ENCODE peak calls at places on chromosomes 6 and 20, in ten cellular contexts. Y, X, B, T, M, W, A, K, I and S are unnamed samples.

GRCh38 chr6:31037692-31038091 is 27.4 kb downstream of the MUC22 start:
- DNase-seq in A (no peak), T (no peak), Y (no peak), B (peak; percentile 47), K (no peak), M (peak; percentile 22), W (no peak), I (no peak), X (peak; percentile 58), S (no peak)

GRCh38 chr6:123986938-123987337 is 183.3 kb downstream of the NKAIN2 start:
- DNase-seq in B (no peak), A (no peak), X (no peak), W (no peak), T (no peak), K (no peak), Y (no peak), I (no peak), M (no peak), S (no peak)

GRCh38 chr20:44495802-44496481 is 20.3 kb downstream of the TTPAL start:
- DNase-seq in B (peak; percentile 92), X (peak; percentile 99), Y (no peak), W (no peak), T (no peak), A (no peak), I (peak; percentile 30), K (no peak), M (peak; percentile 90), S (no peak)

GRCh38 chr20:49891486-49891885 is 23.8 kb downstream of the SPATA2 start:
- DNase-seq in M (no peak), A (no peak), I (no peak), K (no peak), X (no peak), W (no peak), B (no peak), T (no peak), Y (no peak), S (no peak)

GRCh38 chr20:49582413-49583334 is 14.7 kb upstream of the PTGIS start:
- DNase-seq in W (no peak), I (no peak), X (no peak), A (no peak), T (no peak), B (no peak), Y (no peak), K (no peak), M (no peak), S (no peak)

GRCh38 chr6:139744891-139745290 is 370.4 kb upstream of the CITED2 start:
- DNase-seq in X (no peak), B (no peak), Y (no peak), K (no peak), T (no peak), M (no peak), A (no peak), I (no peak), W (no peak), S (no peak)

GRCh38 chr6:89197141-89197540 is 20.0 kb downstream of the GABRR1 start:
- DNase-seq in T (no peak), X (no peak), M (no peak), B (no peak), A (no peak), Y (no peak), I (no peak), K (no peak), W (no peak), S (no peak)

GRCh38 chr20:42097741-42098140 is 479.6 kb upstream of the CHD6 start:
- DNase-seq in M (no peak), Y (no peak), W (no peak), K (no peak), B (no peak), T (no peak), I (no peak), X (no peak), A (no peak), S (no peak)

GRCh38 chr6:41921712-41921998 is 356 bp downstream of the BYSL start:
- DNase-seq in Y (no peak), T (no peak), X (no peak), M (no peak), W (no peak), I (no peak), B (no peak), K (peak; percentile 42), A (no peak), S (no peak)

GRCh38 chr20:50429412-50429811 is 80.8 kb upstream of the PTPN1 start:
- DNase-seq in X (no peak), I (no peak), B (no peak), Y (no peak), A (no peak), K (no peak), W (no peak), M (no peak), T (no peak), S (no peak)

GRCh38 chr6:26550250-26550993 is 12.3 kb downstream of the HMGN4 start:
- DNase-seq in B (peak; percentile 74), X (no peak), M (no peak), Y (no peak), T (peak; percentile 96), I (no peak), A (peak; percentile 76), K (peak; percentile 80), W (peak; percentile 73), S (peak; percentile 58)

GRCh38 chr6:113328886-113329381 is 528.2 kb upstream of the MARCKS start:
- DNase-seq in X (no peak), B (no peak), T (no peak), M (no peak), A (no peak), I (no peak), W (no peak), K (no peak), Y (no peak), S (no peak)

GRCh38 chr6:113172531-113172966 is 684.6 kb upstream of the MARCKS start:
- DNase-seq in W (no peak), X (no peak), B (peak; percentile 7), I (no peak), M (no peak), T (no peak), A (peak; percentile 22), Y (no peak), K (peak; percentile 59), S (peak; percentile 84)

GRCh38 chr20:58081842-58082241 is 146.6 kb downstream of the ANKRD60 start:
- DNase-seq in A (no peak), W (no peak), B (no peak), M (peak; percentile 77), T (no peak), Y (no peak), X (peak; percentile 75), K (no peak), I (no peak), S (no peak)

GRCh38 chr6:42428326-42429041 is 23.2 kb downstream of the TRERF1 start:
- DNase-seq in K (no peak), X (no peak), W (peak; percentile 64), A (peak; percentile 55), M (no peak), T (no peak), I (no peak), B (no peak), Y (peak; percentile 62), S (no peak)

GRCh38 chr20:48730977-48731376 is 96.8 kb downstream of the PREX1 start:
- DNase-seq in B (no peak), A (no peak), T (no peak), X (no peak), W (no peak), K (no peak), M (no peak), I (no peak), Y (no peak), S (no peak)

GRCh38 chr6:7550433-7550801 is 8.9 kb downstream of the DSP start:
- DNase-seq in W (no peak), K (peak; percentile 32), T (no peak), A (no peak), Y (no peak), X (no peak), M (no peak), I (no peak), B (no peak), S (no peak)

GRCh38 chr6:30007132-30007764 is 53.8 kb upstream of the POLR1H start:
- DNase-seq in K (no peak), B (no peak), I (no peak), X (no peak), A (peak; percentile 66), T (peak; percentile 52), Y (peak; percentile 20), M (no peak), W (no peak), S (no peak)

GRCh38 chr6:138086573-138087196 is 20.5 kb downstream of the PERP start:
- DNase-seq in T (peak; percentile 81), I (no peak), K (peak; percentile 65), W (no peak), M (no peak), B (peak; percentile 88), A (no peak), Y (no peak), X (no peak), S (peak; percentile 91)

GRCh38 chr6:17705428-17705777 is 1.3 kb downstream of the NUP153 start:
- DNase-seq in A (no peak), X (no peak), K (peak; percentile 38), T (no peak), M (peak; percentile 71), Y (no peak), B (no peak), I (peak; percentile 55), W (no peak), S (no peak)

GRCh38 chr6:11650297-11650696 is 112.7 kb downstream of the TMEM170B start:
- DNase-seq in Y (no peak), B (no peak), X (peak; percentile 31), M (peak; percentile 27), T (peak; percentile 84), K (peak; percentile 29), I (peak; percentile 34), W (no peak), A (no peak), S (no peak)

GRCh38 chr20:39532205-39532604 is 570.1 kb downstream of the DHX35 start:
- DNase-seq in X (no peak), M (no peak), W (no peak), I (no peak), K (no peak), T (no peak), Y (no peak), B (no peak), A (peak; percentile 30), S (no peak)

GRCh38 chr6:96907498-96907897 is 9.8 kb upstream of the NDUFAF4 start:
- DNase-seq in M (no peak), Y (no peak), A (no peak), X (no peak), I (no peak), T (no peak), K (no peak), B (no peak), W (no peak), S (no peak)

GRCh38 chr20:8851446-8851845 is 217.4 kb upstream of the PLCB4 start:
- DNase-seq in W (no peak), X (no peak), A (no peak), K (no peak), B (no peak), T (no peak), Y (no peak), I (no peak), M (no peak), S (no peak)

GRCh38 chr6:148780918-148781436 is 34.1 kb downstream of the UST start:
- DNase-seq in W (no peak), B (no peak), A (no peak), T (no peak), I (no peak), K (no peak), X (no peak), Y (no peak), M (no peak), S (no peak)

GRCh38 chr6:2396856-2397640 is 151.6 kb upstream of the GMDS start:
- DNase-seq in X (peak; percentile 45), M (no peak), Y (no peak), I (no peak), W (no peak), A (no peak), T (no peak), K (no peak), B (no peak), S (peak; percentile 1)

GRCh38 chr6:108541843-108542795 is 18.6 kb upstream of the FOXO3 start:
- DNase-seq in B (peak; percentile 50), T (peak; percentile 80), I (peak; percentile 77), A (peak; percentile 75), Y (peak; percentile 73), X (no peak), K (peak; percentile 35), M (no peak), W (no peak), S (peak; percentile 71)

GRCh38 chr6:26064619-26065257 is 22.5 kb upstream of the HFE start:
- DNase-seq in I (no peak), W (no peak), K (peak; percentile 52), X (no peak), M (peak; percentile 42), A (peak; percentile 37), T (peak; percentile 45), B (peak; percentile 68), Y (peak; percentile 63), S (peak; percentile 35)